ENCODE peak calls at places on chromosomes 11 and 22, in eight cellular contexts. X, M, C, T, A, D, L and W are unnamed samples.

GRCh38 chr11:131672191-131672590 is 301.8 kb downstream of the NTM start:
- DNase-seq in X (peak; percentile 18), M (no peak), C (no peak), T (no peak), A (no peak), D (no peak), L (no peak), W (no peak)

GRCh38 chr11:111604392-111605009 is 2.3 kb downstream of the SIK2 start:
- DNase-seq in X (peak; percentile 33), M (no peak), C (no peak), T (no peak), A (peak; percentile 56), D (peak; percentile 60), L (no peak), W (peak; percentile 69)

GRCh38 chr11:20658135-20658534 is 11.3 kb upstream of the NELL1 start:
- DNase-seq in X (no peak), M (no peak), C (no peak), T (no peak), A (no peak), D (no peak), L (no peak), W (no peak)

GRCh38 chr11:121614661-121615240 is 162.0 kb upstream of the SORL1-AS1 start:
- DNase-seq in X (peak; percentile 10), M (no peak), C (no peak), T (no peak), A (no peak), D (no peak), L (no peak), W (no peak)

GRCh38 chr11:104089481-104089880 is 53.0 kb downstream of the DDI1 start:
- DNase-seq in X (no peak), M (no peak), C (no peak), T (no peak), A (no peak), D (no peak), L (no peak), W (no peak)

GRCh38 chr11:131025020-131025419 is 108.7 kb upstream of the SNX19 start:
- DNase-seq in X (peak; percentile 64), M (no peak), C (no peak), T (no peak), A (peak; percentile 61), D (peak; percentile 72), L (peak; percentile 25), W (peak; percentile 66)

GRCh38 chr11:105641433-105641832 is 31.6 kb downstream of the GRIA4 start:
- DNase-seq in X (no peak), M (no peak), C (no peak), T (no peak), A (no peak), D (no peak), L (no peak), W (no peak)

GRCh38 chr22:16789860-16790493 is 35.2 kb downstream of the XKR3 start:
- DNase-seq in X (no peak), M (no peak), C (no peak), T (no peak), A (no peak), D (no peak), L (no peak), W (no peak)

GRCh38 chr11:114785820-114786219 is 107.5 kb downstream of the NXPE2 start:
- DNase-seq in X (no peak), M (no peak), C (no peak), T (no peak), A (no peak), D (no peak), L (no peak), W (no peak)

GRCh38 chr11:69211540-69212120 is 55.9 kb downstream of the SMIM38 start:
- DNase-seq in X (no peak), M (peak; percentile 2), C (no peak), T (no peak), A (no peak), D (no peak), L (no peak), W (no peak)

GRCh38 chr11:128502736-128503135 is 84.6 kb downstream of the ETS1 start:
- DNase-seq in X (peak; percentile 95), M (no peak), C (no peak), T (no peak), A (peak; percentile 96), D (peak; percentile 49), L (peak; percentile 79), W (peak; percentile 81)

GRCh38 chr22:43148581-43148980 is 2.8 kb upstream of the TSPO start:
- DNase-seq in X (no peak), M (no peak), C (no peak), T (no peak), A (no peak), D (no peak), L (no peak), W (no peak)

GRCh38 chr22:43152001-43152354 is 619 bp downstream of the TSPO start:
- DNase-seq in X (no peak), M (no peak), C (no peak), T (no peak), A (no peak), D (no peak), L (no peak), W (no peak)

GRCh38 chr22:43151251-43152000 is at the start of gene TSPO:
- DNase-seq in X (peak; percentile 41), M (peak; percentile 79), C (peak; percentile 86), T (peak; percentile 78), A (peak; percentile 45), D (peak; percentile 29), L (no peak), W (peak; percentile 35)

GRCh38 chr22:43152355-43153071 is 1.2 kb downstream of the TSPO start:
- DNase-seq in X (peak; percentile 55), M (peak; percentile 88), C (peak; percentile 88), T (peak; percentile 70), A (peak; percentile 45), D (peak; percentile 56), L (no peak), W (peak; percentile 37)

GRCh38 chr22:43150731-43151206 is 590 bp upstream of the TSPO start:
- DNase-seq in X (no peak), M (no peak), C (no peak), T (no peak), A (no peak), D (no peak), L (no peak), W (no peak)
- H3K4me3 ChIP-seq in X (peak overlapping the region; percentile 8), M (peak overlapping the region; percentile 26), C (peak overlapping the region; percentile 83), T (peak overlapping the region; percentile 96), A (peak overlapping the region; percentile 77), D (peak overlapping the region; percentile 80), L (peak overlapping the region; percentile 79), W (peak overlapping the region; percentile 79)

DNA sequence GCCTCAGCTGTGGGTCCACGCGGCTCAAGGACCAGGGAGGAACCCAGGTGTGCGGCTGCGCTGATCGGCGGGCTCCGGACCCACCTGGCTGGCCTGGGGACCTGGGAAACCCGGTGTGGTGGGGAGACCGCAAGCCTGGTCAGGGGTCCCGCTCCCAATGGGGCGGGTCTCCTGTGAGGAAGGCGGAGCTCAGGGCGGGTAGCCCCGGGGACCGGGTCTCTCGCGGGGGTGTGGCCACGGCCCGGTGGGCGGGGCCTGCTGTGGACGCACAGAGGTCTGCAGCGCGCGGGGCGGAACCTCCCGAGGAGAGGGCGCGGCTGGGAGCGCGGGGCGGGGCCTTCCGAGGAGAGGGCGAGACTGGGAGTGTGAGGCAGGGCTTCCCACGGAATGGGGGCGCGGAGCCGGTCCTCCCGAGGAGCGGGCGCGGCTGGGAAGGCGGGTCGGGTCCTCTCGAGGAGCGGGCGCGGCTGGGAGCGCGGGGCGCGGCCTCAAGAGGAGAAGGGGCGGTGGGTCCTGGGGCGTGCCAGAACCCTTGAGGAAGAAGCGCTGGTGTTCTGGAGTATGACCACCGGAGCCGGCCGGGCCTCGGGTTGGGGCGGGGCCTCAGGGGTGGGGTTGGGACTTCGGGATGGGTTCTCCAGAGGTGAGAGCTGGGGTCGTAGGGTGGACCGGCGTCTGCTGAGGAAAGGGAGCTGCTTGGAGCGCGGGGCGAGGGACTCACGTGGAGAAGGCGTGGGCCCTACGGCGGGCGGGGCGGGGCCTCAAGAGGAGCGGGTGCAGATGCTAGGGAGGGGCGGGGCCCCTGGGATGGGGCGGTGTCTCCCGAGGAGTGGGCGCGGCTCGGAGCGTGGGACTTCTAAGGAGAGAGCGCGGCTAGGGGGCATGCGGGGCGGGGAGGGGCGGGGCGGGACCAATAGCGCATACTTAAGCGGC is 20.8 kb downstream of the DGCR6L start:
- DNase-seq in X (peak; percentile 76), M (peak; percentile 86), C (peak; percentile 91), T (peak; percentile 81), A (peak; percentile 81), D (peak; percentile 58), L (no peak), W (peak; percentile 64)
- H3K4me3 ChIP-seq in X (peak overlapping the region; percentile 21), M (peak overlapping the region; percentile 27), C (peak overlapping the region; percentile 52), T (peak overlapping the region; percentile 70), A (peak overlapping the region; percentile 56), D (peak overlapping the region; percentile 58), L (peak overlapping the region; percentile 47), W (peak overlapping the region; percentile 36)

DNA sequence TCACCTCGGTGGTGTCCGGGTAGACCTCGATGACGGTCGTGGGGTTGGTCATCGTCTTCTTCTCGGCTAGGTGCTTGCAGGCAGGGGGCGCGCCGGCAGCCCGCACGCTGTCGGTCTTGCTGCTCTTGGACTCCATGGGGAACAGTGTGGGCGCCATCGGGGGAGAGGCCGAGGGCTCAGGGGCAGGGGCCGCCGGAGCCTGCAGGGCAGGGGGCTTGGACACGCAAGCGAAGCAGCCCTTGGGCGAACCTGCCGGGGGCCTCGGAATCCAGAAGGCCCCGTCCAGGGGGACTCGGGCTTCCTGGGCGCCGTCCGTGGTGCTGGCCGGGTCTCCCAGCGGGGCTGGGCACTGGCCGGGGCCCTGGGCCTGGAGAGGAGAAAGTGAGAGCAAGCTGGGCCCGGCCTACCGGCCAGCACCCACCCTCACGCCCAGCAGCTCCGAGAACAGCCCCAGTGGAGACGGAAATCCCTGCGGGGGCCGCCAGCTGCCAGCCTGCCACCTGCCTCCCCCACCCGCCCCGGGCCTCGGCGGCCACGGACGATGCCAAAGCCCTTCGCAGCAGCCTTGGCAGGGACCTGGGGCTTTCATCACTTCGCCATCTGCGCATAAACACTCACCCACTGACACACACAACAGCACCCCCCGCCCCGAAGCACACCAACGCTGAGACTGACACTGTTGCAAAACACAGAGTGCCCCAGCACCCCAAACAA is 2.5 kb downstream of the IFITM10 start:
- DNase-seq in X (no peak), M (no peak), C (no peak), T (no peak), A (no peak), D (no peak), L (no peak), W (no peak)
- H3K4me3 ChIP-seq in X (no peak overlapping the region), M (no peak overlapping the region), C (no peak overlapping the region), T (peak overlapping the region; percentile 42), A (no peak overlapping the region), D (peak overlapping the region; percentile 56), L (peak overlapping the region; percentile 71), W (no peak overlapping the region)

GRCh38 chr11:83036701-83037100 is 35.0 kb downstream of the RAB30 start:
- DNase-seq in X (no peak), M (no peak), C (no peak), T (no peak), A (no peak), D (no peak), L (no peak), W (no peak)

GRCh38 chr11:83033367-83033766 is 38.3 kb downstream of the RAB30 start:
- DNase-seq in X (no peak), M (no peak), C (no peak), T (no peak), A (peak; percentile 36), D (peak; percentile 49), L (no peak), W (no peak)

GRCh38 chr11:83033972-83034672 is 37.6 kb downstream of the RAB30 start:
- DNase-seq in X (peak; percentile 88), M (peak; percentile 64), C (peak; percentile 48), T (peak; percentile 30), A (peak; percentile 85), D (peak; percentile 97), L (peak; percentile 70), W (peak; percentile 95)

GRCh38 chr11:83034673-83035014 is 37.1 kb downstream of the RAB30 start:
- DNase-seq in X (no peak), M (no peak), C (no peak), T (no peak), A (no peak), D (no peak), L (no peak), W (no peak)

GRCh38 chr11:83035070-83035854 is 36.4 kb downstream of the RAB30 start:
- DNase-seq in X (peak; percentile 20), M (no peak), C (no peak), T (no peak), A (peak; percentile 74), D (peak; percentile 75), L (peak; percentile 44), W (peak; percentile 78)
- H3K4me3 ChIP-seq in X (no peak overlapping the region), M (no peak overlapping the region), C (no peak overlapping the region), T (no peak overlapping the region), A (no peak overlapping the region), D (no peak overlapping the region), L (no peak overlapping the region), W (no peak overlapping the region)